ENCODE peak calls at places on chromosomes 13 and 19, in eight cellular contexts. W, Q, M, D, A, S, C and X are unnamed samples.

GRCh38 chr19:28971011-28971410 is 241.9 kb downstream of the UQCRFS1 start:
- DNase-seq in W (peak; percentile 44), Q (no peak), M (no peak), D (no peak), A (no peak), S (no peak), C (peak; percentile 34), X (no peak)

GRCh38 chr13:112824429-112824828 is 134.6 kb downstream of the ATP11A start:
- DNase-seq in W (no peak), Q (no peak), M (no peak), D (no peak), A (no peak), S (no peak), C (no peak), X (no peak)

GRCh38 chr19:35220315-35220921 is 8.1 kb downstream of the FAM187B start:
- DNase-seq in W (peak; percentile 21), Q (no peak), M (no peak), D (no peak), A (no peak), S (no peak), C (no peak), X (no peak)

GRCh38 chr19:18800636-18801035 is 9.5 kb upstream of the COMP start:
- DNase-seq in W (no peak), Q (no peak), M (no peak), D (no peak), A (no peak), S (no peak), C (no peak), X (peak; percentile 11)

GRCh38 chr19:19095691-19096090 is 31.9 kb downstream of the SLC25A42 start:
- DNase-seq in W (no peak), Q (no peak), M (no peak), D (no peak), A (no peak), S (peak; percentile 20), C (no peak), X (no peak)

GRCh38 chr19:33805313-33805712 is 8.6 kb downstream of the KCTD15 start:
- DNase-seq in W (no peak), Q (no peak), M (no peak), D (no peak), A (no peak), S (no peak), C (no peak), X (no peak)

GRCh38 chr13:98925949-98926348 is 51.9 kb downstream of the DOCK9 start:
- DNase-seq in W (no peak), Q (no peak), M (no peak), D (no peak), A (no peak), S (no peak), C (no peak), X (no peak)

GRCh38 chr13:101738336-101738735 is 285.9 kb downstream of the ITGBL1 start:
- DNase-seq in W (no peak), Q (no peak), M (no peak), D (no peak), A (no peak), S (no peak), C (no peak), X (no peak)

GRCh38 chr19:2302319-2303208 is 5.4 kb downstream of the LINGO3 start:
- DNase-seq in W (peak; percentile 54), Q (no peak), M (no peak), D (no peak), A (no peak), S (no peak), C (peak; percentile 65), X (no peak)

GRCh38 chr13:77489566-77490337 is 45.8 kb upstream of the SCEL start:
- DNase-seq in W (no peak), Q (no peak), M (no peak), D (no peak), A (no peak), S (no peak), C (no peak), X (no peak)

GRCh38 chr13:46908511-46908910 is 11.7 kb upstream of the HTR2A start:
- DNase-seq in W (peak; percentile 56), Q (peak; percentile 26), M (no peak), D (no peak), A (no peak), S (no peak), C (peak; percentile 19), X (no peak)

GRCh38 chr19:9321338-9321737 is 2.6 kb upstream of the ZNF559 start:
- DNase-seq in W (no peak), Q (no peak), M (no peak), D (no peak), A (no peak), S (no peak), C (no peak), X (no peak)

GRCh38 chr19:771332-771785 is 20.4 kb downstream of the MISP start:
- DNase-seq in W (peak; percentile 68), Q (peak; percentile 28), M (peak; percentile 36), D (no peak), A (peak; percentile 69), S (peak; percentile 63), C (peak; percentile 43), X (peak; percentile 79)

GRCh38 chr19:42226886-42227285 is 6.8 kb downstream of the ZNF526 start:
- DNase-seq in W (no peak), Q (peak; percentile 68), M (no peak), D (no peak), A (no peak), S (no peak), C (peak; percentile 50), X (no peak)

GRCh38 chr19:53034054-53034453 is 10.5 kb upstream of the ERVV-2 start:
- DNase-seq in W (no peak), Q (no peak), M (no peak), D (no peak), A (no peak), S (no peak), C (no peak), X (no peak)

GRCh38 chr13:94419304-94419943 is 60.1 kb downstream of the DCT start:
- DNase-seq in W (peak; percentile 84), Q (peak; percentile 31), M (no peak), D (peak; percentile 6), A (no peak), S (no peak), C (peak; percentile 86), X (no peak)
- TF ChIP-seq CTCF in W (no peak), Q (no peak), M (no peak), D (no peak), A (no peak), S (no peak), C (no peak), X (no peak)

GRCh38 chr13:54445453-54445852 is 1416.8 kb downstream of the OLFM4 start:
- DNase-seq in W (no peak), Q (no peak), M (no peak), D (no peak), A (no peak), S (no peak), C (no peak), X (no peak)

GRCh38 chr13:54445865-54446264 is 1417.3 kb downstream of the OLFM4 start:
- DNase-seq in W (no peak), Q (no peak), M (no peak), D (no peak), A (no peak), S (no peak), C (no peak), X (no peak)

DNA sequence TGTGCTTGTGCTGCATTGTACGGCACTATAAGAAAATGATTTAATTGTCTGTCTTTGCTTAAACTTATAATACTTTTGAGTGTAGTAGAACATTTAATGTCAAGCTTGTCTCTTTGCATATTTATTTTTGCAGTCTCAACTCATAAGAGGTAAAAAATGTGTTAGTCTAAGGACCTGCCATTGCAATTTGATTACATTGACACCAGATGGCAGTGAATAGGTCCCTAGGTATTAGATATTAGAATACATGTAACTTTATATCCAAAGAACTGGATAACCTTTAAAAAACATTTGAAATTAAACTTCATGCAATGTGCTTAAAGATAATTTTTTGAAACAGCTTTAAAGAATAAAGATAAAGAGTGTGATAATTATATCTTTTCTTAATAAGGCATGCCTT is 1421.3 kb downstream of the OLFM4 start:
- DNase-seq in W (no peak), Q (no peak), M (no peak), D (no peak), A (no peak), S (no peak), C (no peak), X (no peak)
- TF ChIP-seq CTCF in W (no peak), Q (no peak), M (peak; percentile 12), D (no peak), A (peak; percentile 28), S (no peak), C (no peak), X (peak; percentile 12)

GRCh38 chr19:50652722-50653121 is 3.5 kb downstream of the C19orf81 start:
- DNase-seq in W (no peak), Q (no peak), M (no peak), D (no peak), A (no peak), S (no peak), C (no peak), X (no peak)

GRCh38 chr19:50647879-50648615 is 1.2 kb upstream of the C19orf81 start:
- DNase-seq in W (no peak), Q (no peak), M (no peak), D (no peak), A (no peak), S (no peak), C (no peak), X (no peak)

GRCh38 chr19:50648659-50649058 is 586 bp upstream of the C19orf81 start:
- DNase-seq in W (no peak), Q (no peak), M (no peak), D (no peak), A (no peak), S (no peak), C (no peak), X (no peak)

GRCh38 chr19:50651174-50651573 is 1.9 kb downstream of the C19orf81 start:
- DNase-seq in W (no peak), Q (no peak), M (no peak), D (no peak), A (no peak), S (no peak), C (no peak), X (no peak)

DNA sequence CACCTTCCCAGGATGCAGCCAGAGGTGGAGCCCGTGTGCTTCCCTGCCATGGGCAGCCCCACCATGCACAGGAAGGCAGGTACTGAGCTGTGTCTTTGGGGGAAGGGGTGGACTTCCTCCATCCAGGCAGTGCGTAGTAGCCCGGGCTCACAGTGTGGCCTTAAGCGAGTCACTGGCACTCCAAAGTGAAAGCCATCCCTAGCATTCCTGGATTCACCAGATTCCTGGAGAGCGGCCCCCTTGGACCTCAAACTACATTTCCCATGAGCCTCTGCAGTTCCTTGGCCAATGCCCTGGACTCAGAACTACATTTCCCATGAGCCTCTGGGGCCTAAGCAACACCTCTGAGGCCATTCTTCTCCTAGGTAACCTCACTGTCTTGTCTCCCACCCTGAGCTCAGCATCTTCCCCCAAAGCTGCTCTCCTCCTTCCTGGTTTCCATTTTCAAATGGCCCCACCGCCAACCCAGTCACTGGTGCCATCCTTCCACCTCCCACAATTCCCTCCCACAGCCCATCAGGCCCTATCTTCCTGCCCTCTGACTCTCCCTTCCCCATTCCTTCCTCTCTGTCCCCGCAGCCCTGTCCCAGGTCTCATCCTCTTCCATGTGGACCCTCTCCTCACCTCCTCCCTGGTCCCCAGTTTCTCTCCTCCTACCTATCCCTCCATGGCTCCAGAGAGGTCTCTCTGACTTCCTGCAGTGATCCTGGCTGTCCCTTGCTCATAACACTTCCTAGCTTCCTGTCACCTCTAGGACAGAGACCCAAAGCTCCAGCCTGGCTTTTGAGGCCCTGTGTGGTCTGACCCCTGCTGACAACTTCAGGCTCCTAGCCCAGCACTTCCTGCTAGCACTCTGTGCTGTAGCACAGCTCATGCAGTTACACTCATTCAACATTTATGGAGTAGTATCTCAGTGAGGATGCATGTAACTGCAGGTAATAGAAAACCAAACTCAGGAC is at the start of gene C19orf81:
- DNase-seq in W (peak; percentile 36), Q (no peak), M (no peak), D (no peak), A (no peak), S (no peak), C (peak; percentile 6), X (no peak)
- TF ChIP-seq CTCF in W (no peak), Q (no peak), M (no peak), D (no peak), A (no peak), S (no peak), C (no peak), X (no peak)

GRCh38 chr19:48568345-48568886 is 16.4 kb downstream of the SULT2B1 start:
- DNase-seq in W (peak; percentile 87), Q (peak; percentile 85), M (no peak), D (no peak), A (no peak), S (peak; percentile 61), C (peak; percentile 88), X (no peak)
- TF ChIP-seq CTCF in W (no peak), Q (no peak), M (no peak), D (no peak), A (no peak), S (no peak), C (peak; percentile 6), X (no peak)